ENCODE peak calls at places on chromosomes 16 and 17, in six cellular contexts. R, H, W, O, B and S are unnamed samples.

GRCh38 chr17:32621612-32622312 is 135.0 kb downstream of the CDK5R1 start:
- DNase-seq in R (peak; percentile 92), H (no peak), W (peak; percentile 63), O (peak; percentile 79), B (no peak), S (peak; percentile 57)

GRCh38 chr17:21268596-21269188 is 15.5 kb upstream of the NATD1 start:
- DNase-seq in R (no peak), H (no peak), W (no peak), O (no peak), B (no peak), S (no peak)

GRCh38 chr16:86931410-86931941 is 353.1 kb downstream of the FOXL1 start:
- DNase-seq in R (peak; percentile 48), H (peak; percentile 89), W (no peak), O (no peak), B (no peak), S (peak; percentile 79)

GRCh38 chr16:71383054-71383773 is 24.7 kb downstream of the CALB2 start:
- DNase-seq in R (peak; percentile 84), H (peak; percentile 5), W (peak; percentile 21), O (peak; percentile 45), B (no peak), S (no peak)

GRCh38 chr17:41403409-41404023 is 6.1 kb upstream of the KRT31 start:
- DNase-seq in R (no peak), H (no peak), W (no peak), O (no peak), B (no peak), S (no peak)

GRCh38 chr16:14454391-14454790 is 175.7 kb downstream of the PARN start:
- DNase-seq in R (no peak), H (peak; percentile 81), W (no peak), O (no peak), B (no peak), S (no peak)

GRCh38 chr16:89118361-89119061 is 24.9 kb downstream of the ACSF3 start:
- DNase-seq in R (peak; percentile 53), H (no peak), W (no peak), O (peak; percentile 52), B (no peak), S (no peak)

GRCh38 chr17:73856585-73856984 is 212.3 kb upstream of the SDK2 start:
- DNase-seq in R (no peak), H (no peak), W (no peak), O (no peak), B (no peak), S (no peak)

GRCh38 chr17:48910370-48910769 is 2.2 kb downstream of the UBE2Z start:
- DNase-seq in R (no peak), H (no peak), W (no peak), O (no peak), B (no peak), S (no peak)

GRCh38 chr17:310111-311010 is 42.2 kb downstream of the RPH3AL start:
- DNase-seq in R (no peak), H (no peak), W (peak; percentile 89), O (no peak), B (no peak), S (no peak)

GRCh38 chr17:2636169-2636930 is 42.9 kb downstream of the PAFAH1B1 start:
- DNase-seq in R (no peak), H (no peak), W (no peak), O (no peak), B (no peak), S (no peak)

GRCh38 chr16:15739449-15739848 is 89.4 kb downstream of the NDE1 start:
- DNase-seq in R (no peak), H (no peak), W (no peak), O (no peak), B (no peak), S (no peak)

GRCh38 chr16:47631131-47631530 is 170.0 kb downstream of the PHKB start:
- DNase-seq in R (no peak), H (no peak), W (no peak), O (no peak), B (no peak), S (no peak)

GRCh38 chr16:16092925-16093624 is 130.2 kb downstream of the ABCC6 start:
- DNase-seq in R (no peak), H (peak; percentile 77), W (no peak), O (no peak), B (no peak), S (no peak)

GRCh38 chr17:78534492-78535284 is 42.5 kb downstream of the DNAH17 start:
- DNase-seq in R (no peak), H (no peak), W (no peak), O (no peak), B (no peak), S (no peak)

GRCh38 chr17:44389281-44389680 is at the start of gene ITGA2B:
- DNase-seq in R (no peak), H (no peak), W (no peak), O (no peak), B (no peak), S (no peak)

GRCh38 chr17:82155606-82156005 is 57.0 kb downstream of the CCDC57 start:
- DNase-seq in R (no peak), H (no peak), W (no peak), O (no peak), B (no peak), S (no peak)

GRCh38 chr17:41655611-41656111 is 31.3 kb upstream of the KRT17 start:
- DNase-seq in R (peak; percentile 63), H (no peak), W (no peak), O (peak; percentile 85), B (peak; percentile 71), S (no peak)

GRCh38 chr17:44492706-44493272 is 10.4 kb downstream of the GPATCH8 start:
- DNase-seq in R (no peak), H (no peak), W (no peak), O (no peak), B (no peak), S (no peak)

GRCh38 chr16:11328172-11329079 is 16.8 kb upstream of the RMI2 start:
- DNase-seq in R (peak; percentile 99), H (peak; percentile 97), W (peak; percentile 62), O (peak; percentile 97), B (peak; percentile 78), S (peak; percentile 98)

GRCh38 chr17:83067071-83067717 is 12.2 kb upstream of the METRNL start:
- DNase-seq in R (no peak), H (no peak), W (no peak), O (peak; percentile 30), B (peak; percentile 30), S (no peak)

GRCh38 chr16:1331712-1332617 is 1.5 kb upstream of the BAIAP3 start:
- DNase-seq in R (peak; percentile 99), H (peak; percentile 30), W (no peak), O (peak; percentile 96), B (peak; percentile 91), S (peak; percentile 93)

GRCh38 chr16:525520-526180 is 1.9 kb upstream of the CAPN15 start:
- DNase-seq in R (peak; percentile 67), H (peak; percentile 92), W (no peak), O (no peak), B (no peak), S (peak; percentile 95)

GRCh38 chr16:86181526-86181925 is 282.6 kb downstream of the IRF8 start:
- DNase-seq in R (no peak), H (no peak), W (no peak), O (no peak), B (no peak), S (no peak)

GRCh38 chr16:84700518-84701277 is 898 bp downstream of the USP10 start:
- DNase-seq in R (peak; percentile 48), H (peak; percentile 29), W (peak; percentile 14), O (no peak), B (no peak), S (peak; percentile 64)

GRCh38 chr16:28163699-28164584 is 47.8 kb downstream of the XPO6 start:
- DNase-seq in R (peak; percentile 44), H (peak; percentile 73), W (no peak), O (no peak), B (no peak), S (peak; percentile 31)

GRCh38 chr17:74217036-74217725 is 3.8 kb downstream of the TTYH2 start:
- DNase-seq in R (no peak), H (no peak), W (no peak), O (no peak), B (no peak), S (no peak)

GRCh38 chr17:15981646-15982580 is 17.6 kb downstream of the ZSWIM7 start:
- DNase-seq in R (peak; percentile 19), H (peak; percentile 84), W (no peak), O (no peak), B (no peak), S (peak; percentile 80)

GRCh38 chr17:15414502-15415348 is 52.7 kb downstream of the CDRT4 start:
- DNase-seq in R (no peak), H (no peak), W (no peak), O (no peak), B (no peak), S (no peak)

GRCh38 chr17:79420318-79421243 is 190.3 kb downstream of the RBFOX3 start:
- DNase-seq in R (peak; percentile 25), H (no peak), W (no peak), O (no peak), B (no peak), S (peak; percentile 1)

GRCh38 chr16:30030841-30031413 is at the start of gene TLCD3B:
- DNase-seq in R (peak; percentile 58), H (no peak), W (peak; percentile 42), O (peak; percentile 86), B (peak; percentile 76), S (no peak)

GRCh38 chr17:3836551-3836950 is 9.5 kb downstream of the NCBP3 start:
- DNase-seq in R (no peak), H (no peak), W (no peak), O (no peak), B (no peak), S (no peak)

GRCh38 chr17:3835410-3836229 is 10.4 kb downstream of the NCBP3 start:
- DNase-seq in R (no peak), H (no peak), W (no peak), O (no peak), B (no peak), S (no peak)

GRCh38 chr17:3843935-3844516 is 2.0 kb downstream of the NCBP3 start:
- DNase-seq in R (peak; percentile 81), H (no peak), W (no peak), O (peak; percentile 74), B (no peak), S (peak; percentile 43)

GRCh38 chr17:3834811-3835210 is 11.2 kb downstream of the NCBP3 start:
- DNase-seq in R (no peak), H (no peak), W (no peak), O (no peak), B (no peak), S (no peak)

GRCh38 chr17:3838206-3838605 is 7.8 kb downstream of the NCBP3 start:
- DNase-seq in R (no peak), H (no peak), W (no peak), O (no peak), B (no peak), S (no peak)
- H3K23ac ChIP-seq in R (no peak overlapping the region), H (no peak overlapping the region), W (no peak overlapping the region), O (no peak overlapping the region), B (no peak overlapping the region), S (no peak overlapping the region)

GRCh38 chr17:55228683-55229192 is 36.0 kb upstream of the HLF start:
- DNase-seq in R (no peak), H (no peak), W (no peak), O (no peak), B (no peak), S (no peak)
- H2BK15ac ChIP-seq in R (no peak overlapping the region), H (no peak overlapping the region), W (no peak overlapping the region), O (no peak overlapping the region), B (no peak overlapping the region), S (no peak overlapping the region)

GRCh38 chr17:7296189-7296861 is 1.9 kb upstream of the YBX2 start:
- DNase-seq in R (peak; percentile 87), H (peak; percentile 74), W (peak; percentile 81), O (peak; percentile 96), B (peak; percentile 96), S (peak; percentile 84)
- H3K23ac ChIP-seq in R (no peak overlapping the region), H (no peak overlapping the region), W (no peak overlapping the region), O (no peak overlapping the region), B (no peak overlapping the region), S (no peak overlapping the region)

GRCh38 chr17:67493811-67494210 is 116.7 kb downstream of the PITPNC1 start:
- DNase-seq in R (no peak), H (no peak), W (no peak), O (peak; percentile 14), B (no peak), S (no peak)
- H2BK15ac ChIP-seq in R (no peak overlapping the region), H (no peak overlapping the region), W (no peak overlapping the region), O (no peak overlapping the region), B (no peak overlapping the region), S (no peak overlapping the region)